ENCODE peak calls at places on chromosomes 12 and 14, in eight cellular contexts. A is GM23248; E is IMR-90; X is effector memory CD4-positive, alpha-beta T cell; U is AG04450; C is GM12878; O is heart left ventricle; I is HCT116. Z is an unnamed sample.

GRCh38 chr14:79044894-79045624 is 874.9 kb downstream of the NRXN3 start:
- DNase-seq in E (peak; percentile 88), O (no peak), A (peak; percentile 87), C (no peak), U (peak; percentile 15), I (no peak), X (no peak), Z (peak; percentile 30)

GRCh38 chr12:1457901-1458300 is 136.5 kb downstream of the FBXL14 start:
- DNase-seq in X (no peak), C (no peak), O (peak; percentile 37), A (peak; percentile 98), U (peak; percentile 55), I (no peak), E (peak; percentile 90), Z (peak; percentile 99)

GRCh38 chr12:76866726-76867125 is 12.1 kb downstream of the CSRP2 start:
- DNase-seq in X (no peak), C (no peak), I (no peak), O (no peak), A (peak; percentile 66), U (no peak), E (peak; percentile 77), Z (peak; percentile 65)

GRCh38 chr12:49982246-49983229 is 9.8 kb downstream of the AQP6 start:
- DNase-seq in C (no peak), E (peak; percentile 46), U (no peak), A (peak; percentile 63), O (no peak), X (no peak), I (no peak), Z (no peak)

GRCh38 chr14:76125506-76125905 is 26.2 kb upstream of the GPATCH2L start:
- DNase-seq in E (no peak), O (no peak), I (no peak), U (no peak), C (no peak), X (no peak), A (no peak), Z (no peak)

GRCh38 chr14:96519970-96520369 is 17.8 kb downstream of the PAPOLA start:
- DNase-seq in X (no peak), U (no peak), E (no peak), A (no peak), O (no peak), I (no peak), C (no peak), Z (no peak)

GRCh38 chr14:98599082-98599481 is 672.9 kb downstream of the BCL11B start:
- DNase-seq in I (no peak), O (no peak), C (no peak), X (no peak), E (no peak), A (no peak), U (no peak), Z (no peak)

GRCh38 chr14:68000516-68000915 is 180.9 kb downstream of the RAD51B start:
- DNase-seq in O (no peak), C (no peak), E (no peak), U (no peak), X (no peak), I (no peak), A (peak; percentile 8), Z (no peak)

GRCh38 chr12:79615596-79616560 is 74.9 kb downstream of the PAWR start:
- DNase-seq in O (no peak), C (peak; percentile 21), E (no peak), A (no peak), I (no peak), U (no peak), X (no peak), Z (no peak)

GRCh38 chr14:67515386-67516079 is 17.6 kb upstream of the PLEKHH1 start:
- DNase-seq in A (peak; percentile 53), U (no peak), X (no peak), O (no peak), C (no peak), E (no peak), I (no peak), Z (peak; percentile 23)

GRCh38 chr12:46214668-46215429 is 54.0 kb downstream of the SLC38A1 start:
- DNase-seq in A (no peak), C (peak; percentile 78), O (no peak), X (peak; percentile 85), U (no peak), I (no peak), E (peak; percentile 36), Z (no peak)

GRCh38 chr14:88616697-88617096 is 53.9 kb downstream of the ZC3H14 start:
- DNase-seq in A (no peak), O (no peak), E (no peak), X (no peak), I (no peak), C (no peak), U (no peak), Z (no peak)

GRCh38 chr12:71958457-71958856 is 19.8 kb downstream of the TPH2 start:
- DNase-seq in A (peak; percentile 14), C (no peak), I (no peak), O (no peak), X (no peak), E (peak; percentile 84), U (peak; percentile 48), Z (peak; percentile 42)

GRCh38 chr12:272942-273906 is 10.6 kb upstream of the SLC6A13 start:
- DNase-seq in C (no peak), I (no peak), O (no peak), U (no peak), E (no peak), X (no peak), A (no peak), Z (no peak)

GRCh38 chr14:67919259-67919658 is 99.7 kb downstream of the RAD51B start:
- DNase-seq in A (no peak), X (no peak), C (no peak), U (no peak), E (peak; percentile 21), I (no peak), O (no peak), Z (no peak)

GRCh38 chr12:40464121-40464520 is 228.1 kb upstream of the CNTN1 start:
- DNase-seq in A (no peak), E (no peak), O (no peak), U (no peak), C (no peak), X (no peak), I (no peak), Z (no peak)

DNA sequence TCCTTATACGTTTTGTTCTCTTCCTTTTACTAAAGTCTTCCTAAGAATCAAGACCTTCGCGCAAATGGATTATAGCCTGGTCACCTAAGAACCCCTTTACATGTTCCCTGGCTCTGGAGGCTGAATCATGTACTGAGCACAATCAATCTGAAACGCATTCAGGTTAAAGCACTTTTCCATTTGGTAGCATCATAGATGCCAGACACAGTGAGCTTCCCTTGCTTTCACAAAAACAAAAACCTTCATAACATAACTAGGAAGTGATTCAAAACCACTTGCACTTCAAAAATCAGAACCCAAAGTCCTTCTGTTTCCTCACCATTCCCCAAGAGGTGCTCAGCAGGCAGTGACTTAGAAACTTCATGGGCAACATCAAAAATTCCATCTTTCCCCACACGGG is 105.4 kb downstream of the CRACR2A start:
- DNase-seq in A (peak; percentile 5), X (no peak), C (no peak), I (no peak), E (no peak), U (no peak), O (no peak), Z (no peak)
- H3K27me3 ChIP-seq in A (no peaks in the 10 kb centered on the region), X (no peaks in the 10 kb centered on the region), C (no peaks in the 10 kb centered on the region), I (no peaks in the 10 kb centered on the region), E (peaks cover 15% of the 10 kb centered on the region), U (peaks cover 5% of the 10 kb centered on the region), O (no peaks in the 10 kb centered on the region), Z (no peaks in the 10 kb centered on the region)

GRCh38 chr12:7872565-7873304 is at the start of gene SLC2A14:
- DNase-seq in U (no peak), C (no peak), O (no peak), I (no peak), X (no peak), E (no peak), A (no peak), Z (no peak)
- H3K4me3 ChIP-seq in U (peak within 1 kb of the TSS; percentile 35), C (no peak within 1 kb of the TSS), O (no peak within 1 kb of the TSS), I (no peak within 1 kb of the TSS), X (no peak within 1 kb of the TSS), E (no peak within 1 kb of the TSS), A (no peak within 1 kb of the TSS), Z (no peak within 1 kb of the TSS)

GRCh38 chr12:92600052-92600451 is 102.7 kb upstream of the PLEKHG7 start:
- DNase-seq in E (no peak), C (no peak), I (no peak), X (no peak), A (no peak), U (no peak), O (no peak), Z (no peak)
- H3K9me3 ChIP-seq in E (peaks cover 5% of the 10 kb centered on the region), C (peaks cover 7% of the 10 kb centered on the region), I (no peaks in the 10 kb centered on the region), X (no peaks in the 10 kb centered on the region), A (no peaks in the 10 kb centered on the region), U (peaks cover 8% of the 10 kb centered on the region), O (no peaks in the 10 kb centered on the region), Z (peaks cover 2% of the 10 kb centered on the region)

DNA sequence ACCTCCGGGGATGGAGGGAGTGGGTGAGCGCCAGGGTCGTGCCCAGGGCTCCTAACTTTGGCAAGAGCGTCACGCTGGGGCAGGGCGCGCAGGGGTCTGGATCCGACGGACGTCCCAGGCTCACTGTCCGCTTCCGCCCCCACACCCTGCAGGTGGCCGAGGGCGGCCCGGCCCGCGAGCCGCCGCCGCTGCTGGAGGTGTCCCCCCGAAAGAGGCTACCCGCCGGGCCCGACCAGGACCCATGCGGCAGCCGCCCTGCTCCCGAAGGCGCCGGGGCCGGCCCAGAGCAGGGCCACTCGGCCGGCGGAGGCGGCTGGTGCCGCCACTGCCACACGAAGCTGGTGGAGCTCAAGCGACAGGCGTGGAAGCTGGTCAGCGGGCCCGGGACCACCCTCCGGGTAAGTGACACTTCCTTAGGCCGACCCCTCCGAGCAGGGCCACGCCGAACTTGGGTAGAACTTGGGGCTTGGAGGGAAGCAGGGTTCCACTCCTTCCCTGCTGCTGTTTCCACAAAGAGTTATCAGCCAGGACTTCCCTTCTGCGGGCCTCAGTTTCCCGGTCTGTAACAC is 588 bp downstream of the KIF26A start:
- DNase-seq in I (no peak), A (no peak), U (no peak), C (no peak), O (no peak), E (no peak), X (no peak), Z (no peak)
- H3K27me3 ChIP-seq in I (no peaks in the 10 kb centered on the region), A (peaks cover 10% of the 10 kb centered on the region), U (peaks cover 28% of the 10 kb centered on the region), C (peaks cover 15% of the 10 kb centered on the region), O (peaks cover 26% of the 10 kb centered on the region), E (peaks cover 47% of the 10 kb centered on the region), X (peaks cover 28% of the 10 kb centered on the region), Z (peaks cover 10% of the 10 kb centered on the region)

DNA sequence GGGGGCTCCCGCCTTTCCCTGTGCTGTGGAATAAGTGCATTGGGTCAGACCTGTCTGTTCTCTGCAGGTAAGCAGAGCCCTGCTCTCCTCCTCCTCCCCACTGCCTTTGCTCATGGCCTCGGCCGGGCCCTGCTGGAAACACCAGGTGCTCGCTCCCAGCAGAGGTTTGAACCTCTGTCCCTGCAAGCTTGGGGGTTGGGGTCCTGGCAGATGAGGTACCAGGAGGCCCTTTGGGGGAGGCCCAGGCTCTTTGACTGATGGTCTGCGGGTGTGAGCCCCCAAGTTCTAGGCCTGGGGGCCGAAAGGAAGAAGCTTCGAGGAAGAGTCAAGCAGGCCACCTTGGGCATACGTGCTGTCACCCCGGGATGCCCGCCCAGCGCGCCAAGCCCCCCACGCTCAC is 22.1 kb upstream of the CEP170B start:
- DNase-seq in A (no peak), U (no peak), X (no peak), I (no peak), C (no peak), E (no peak), O (no peak), Z (no peak)
- H3K4me3 ChIP-seq in A (peak overlapping the region; percentile 59), U (no peak overlapping the region), X (no peak overlapping the region), I (no peak overlapping the region), C (no peak overlapping the region), E (no peak overlapping the region), O (no peak overlapping the region), Z (no peak overlapping the region)

Z was measured in MG63.